ENCODE peak calls at places on chromosomes 12 and 14, in eight cellular contexts. D is H9, B is vagina, Q is nephron progenitor cell, S is epithelial cell of esophagus, H is stomach, P is astrocyte of the cerebellum, R is psoas muscle. Z is an unnamed sample.

GRCh38 chr12:109632299-109632698 is 58.7 kb downstream of the MVK start:
- DNase-seq in R (no peak), D (no peak), S (no peak), Q (no peak), P (no peak), B (no peak), H (no peak), Z (no peak)

GRCh38 chr12:125518074-125518473 is 452.8 kb downstream of the AACS start:
- DNase-seq in D (peak; percentile 76), Q (peak; percentile 67), P (peak; percentile 37), R (no peak), S (no peak), H (no peak), B (no peak), Z (peak; percentile 22)

GRCh38 chr14:37857774-37858266 is 262.4 kb downstream of the TTC6 start:
- DNase-seq in P (no peak), D (no peak), Q (no peak), R (no peak), B (no peak), H (no peak), S (no peak), Z (no peak)

GRCh38 chr14:80942158-80942738 is 710 bp upstream of the CEP128 start:
- DNase-seq in Q (no peak), H (no peak), S (peak; percentile 8), R (no peak), P (no peak), D (no peak), B (no peak), Z (no peak)

GRCh38 chr12:130017571-130018449 is 114.0 kb upstream of the TMEM132D start:
- DNase-seq in H (no peak), B (no peak), S (peak; percentile 40), D (no peak), R (peak; percentile 65), Q (no peak), P (no peak), Z (no peak)

GRCh38 chr12:18224745-18225144 is 36.6 kb upstream of the PIK3C2G start:
- DNase-seq in B (no peak), H (no peak), Q (no peak), R (no peak), D (no peak), P (peak; percentile 43), S (peak; percentile 60), Z (no peak)

GRCh38 chr12:111788178-111788654 is 21.5 kb downstream of the ALDH2 start:
- DNase-seq in P (no peak), R (peak; percentile 82), B (no peak), H (peak; percentile 54), Q (no peak), D (no peak), S (no peak), Z (no peak)

GRCh38 chr12:124538194-124539082 is 29.0 kb downstream of the NCOR2 start:
- DNase-seq in H (no peak), P (no peak), S (no peak), B (no peak), D (no peak), Q (no peak), R (peak; percentile 51), Z (no peak)

GRCh38 chr14:48027115-48027514 is 351.7 kb upstream of the MDGA2 start:
- DNase-seq in R (no peak), P (no peak), Q (no peak), D (no peak), B (no peak), H (no peak), S (no peak), Z (no peak)

GRCh38 chr12:108386704-108387360 is 47.7 kb upstream of the CMKLR1 start:
- DNase-seq in D (no peak), R (no peak), P (no peak), H (no peak), B (no peak), S (no peak), Q (no peak), Z (no peak)

GRCh38 chr12:58310828-58311273 is 369.5 kb downstream of the ATP23 start:
- DNase-seq in P (peak; percentile 90), R (no peak), D (no peak), Q (no peak), H (no peak), B (no peak), S (peak; percentile 96), Z (no peak)

GRCh38 chr12:81627336-81628189 is 131.6 kb downstream of the PPFIA2 start:
- DNase-seq in B (no peak), P (peak; percentile 49), H (no peak), S (peak; percentile 57), Q (no peak), R (no peak), D (no peak), Z (no peak)

GRCh38 chr12:131894313-131894860 is at the start of gene ULK1:
- DNase-seq in S (peak; percentile 87), R (peak; percentile 96), B (no peak), D (peak; percentile 98), Q (peak; percentile 97), P (peak; percentile 58), H (peak; percentile 97), Z (peak; percentile 92)

GRCh38 chr12:55642275-55643068 is 5.8 kb downstream of the OR10P1 start:
- DNase-seq in B (no peak), R (no peak), S (no peak), D (no peak), Q (no peak), H (no peak), P (no peak), Z (no peak)

GRCh38 chr12:64681200-64682052 is 71.1 kb downstream of the RASSF3 start:
- DNase-seq in H (no peak), Q (no peak), S (no peak), P (no peak), R (no peak), B (no peak), D (no peak), Z (no peak)

GRCh38 chr14:55427439-55427838 is 13.0 kb downstream of the TBPL2 start:
- DNase-seq in P (no peak), H (no peak), Q (no peak), R (no peak), B (no peak), D (no peak), S (peak; percentile 90), Z (no peak)

DNA sequence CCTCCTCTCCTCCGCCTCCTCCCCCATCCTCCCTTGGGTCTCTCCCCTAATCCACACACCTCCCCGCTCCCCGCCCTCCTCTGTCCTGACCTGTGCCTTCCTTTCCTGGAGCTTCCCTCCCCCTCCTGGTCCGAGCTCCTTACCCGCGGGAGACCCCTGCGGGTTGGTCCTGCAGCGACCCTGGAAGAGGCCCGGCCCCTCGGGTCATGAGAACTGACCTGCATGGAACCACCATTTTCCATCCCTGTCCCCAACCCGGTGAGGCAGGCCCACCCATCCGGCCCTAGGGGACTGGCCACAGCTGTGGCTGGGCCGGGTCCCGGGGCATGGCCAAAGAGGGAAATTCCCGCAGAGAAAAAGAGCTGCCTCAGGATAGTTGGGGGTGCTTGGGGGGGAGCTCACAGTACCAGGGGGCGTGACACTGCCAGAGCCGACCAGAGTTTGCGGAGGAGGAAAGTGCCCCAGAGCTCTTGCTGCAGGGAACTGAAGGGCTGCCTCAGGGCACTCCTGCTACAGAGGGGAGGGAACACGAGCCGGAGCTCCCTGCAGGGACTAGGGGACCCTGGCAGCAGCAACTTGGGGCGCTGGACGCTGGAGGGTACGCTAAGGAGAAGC is 613 bp downstream of the ARHGEF40 start:
- DNase-seq in B (no peak), D (peak; percentile 81), S (peak; percentile 11), P (no peak), R (peak; percentile 66), Q (peak; percentile 82), H (no peak), Z (peak; percentile 60)
- TF ChIP-seq CTCF in B (no peak), D (peak; percentile 26), S (no peak), P (no peak), R (no peak), Q (no peak), H (no peak), Z (no peak)

GRCh38 chr12:321606-322326 is 59.1 kb upstream of the SLC6A13 start:
- DNase-seq in Q (no peak), D (no peak), S (peak; percentile 44), B (no peak), P (no peak), R (no peak), H (no peak), Z (no peak)
- TF ChIP-seq CTCF in Q (no peak), D (peak; percentile 39), S (peak; percentile 59), B (no peak), P (peak; percentile 29), R (no peak), H (no peak), Z (peak; percentile 57)

GRCh38 chr14:90728951-90729350 is 87.3 kb downstream of the TTC7B start:
- DNase-seq in H (no peak), B (no peak), S (no peak), R (no peak), D (no peak), Q (no peak), P (no peak), Z (no peak)

GRCh38 chr14:90730367-90730766 is 85.9 kb downstream of the TTC7B start:
- DNase-seq in Q (no peak), S (no peak), B (no peak), D (no peak), P (no peak), H (no peak), R (no peak), Z (no peak)

GRCh38 chr14:90727082-90727481 is 89.1 kb downstream of the TTC7B start:
- DNase-seq in B (no peak), D (no peak), S (no peak), H (no peak), P (no peak), Q (no peak), R (no peak), Z (no peak)

GRCh38 chr14:90722590-90722989 is 93.6 kb downstream of the TTC7B start:
- DNase-seq in S (no peak), P (no peak), R (no peak), D (no peak), B (no peak), Q (no peak), H (no peak), Z (no peak)

DNA sequence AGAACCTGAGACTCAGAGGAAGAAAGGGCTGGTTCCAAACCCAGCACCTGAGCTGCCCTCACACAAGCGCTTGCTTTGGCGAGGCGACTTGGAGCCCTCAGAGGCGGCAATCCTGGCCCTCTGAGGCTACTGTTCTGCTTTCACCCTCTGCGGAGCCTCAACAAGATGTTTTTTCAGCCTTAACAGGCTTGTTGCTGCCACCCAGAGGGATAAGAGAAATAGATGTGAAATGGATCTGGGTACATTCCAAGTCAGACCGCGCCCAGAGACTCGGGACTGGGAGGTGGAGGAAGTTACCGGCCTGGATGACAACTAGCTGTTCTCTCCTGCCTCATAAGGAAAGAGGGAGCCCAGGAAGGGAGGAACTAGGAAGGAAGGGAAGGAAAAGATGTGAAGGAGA is 89.6 kb downstream of the TTC7B start:
- DNase-seq in Q (peak; percentile 21), S (peak; percentile 81), D (peak; percentile 45), R (peak; percentile 81), H (peak; percentile 35), P (peak; percentile 68), B (no peak), Z (no peak)
- TF ChIP-seq CTCF in Q (no peak), S (peak; percentile 58), D (peak; percentile 37), R (peak; percentile 30), H (no peak), P (peak; percentile 50), B (no peak), Z (no peak)

GRCh38 chr14:106044515-106044914 is 518.1 kb downstream of the TMEM121 start:
- DNase-seq in S (no peak), D (no peak), B (no peak), Q (no peak), H (no peak), P (no peak), R (no peak), Z (no peak)

GRCh38 chr14:106039400-106039799 is 513.0 kb downstream of the TMEM121 start:
- DNase-seq in D (no peak), Q (no peak), P (no peak), R (no peak), S (no peak), H (no peak), B (no peak), Z (no peak)

GRCh38 chr14:106044949-106045596 is 518.7 kb downstream of the TMEM121 start:
- DNase-seq in B (no peak), H (peak; percentile 60), S (peak; percentile 1), Q (no peak), D (no peak), R (peak; percentile 59), P (no peak), Z (no peak)
- TF ChIP-seq CTCF in B (peak; percentile 3), H (peak; percentile 28), S (no peak), Q (no peak), D (no peak), R (no peak), P (no peak), Z (no peak)